ENCODE peak calls at places on chromosomes 13 and 19, in nine cellular contexts. U is NCI-H1092 treated with DMSO at 0.1 percent for 48 hours; R is SK-N-DZ; I is activated CD4-positive, alpha-beta memory T cell treated with anti-CD3 and anti-CD28 coated beads for 36 hours; X is CD4-positive, CD25-positive, alpha-beta regulatory T cell; O is germinal center; A is SW 1271; E is activated T-cell treated with anti-CD3 and anti-CD28 coated beads, Interleukin-2, amount 50 U/mL, for 72 hours; S is AG04450. N is an unnamed sample.

GRCh38 chr13:20401958-20402856 is 123.5 kb downstream of the CRYL1 start:
- DNase-seq in I (no peak), A (no peak), O (no peak), X (peak), E (no peak), R (no peak), U (no peak), S (no peak), N (peak)

GRCh38 chr13:74966814-74967213 is 515.2 kb downstream of the TBC1D4 start:
- DNase-seq in E (no peak), A (no peak), I (no peak), S (no peak), R (no peak), X (no peak), O (no peak), U (peak), N (no peak)

GRCh38 chr13:23579072-23579885 is 9.1 kb downstream of the TNFRSF19 start:
- DNase-seq in X (peak), O (peak), U (peak), A (peak), E (peak), S (peak), I (peak), R (peak), N (peak)

GRCh38 chr19:27647423-27647822 is 1565.5 kb downstream of the UQCRFS1 start:
- DNase-seq in S (no peak), I (no peak), O (no peak), X (no peak), E (no peak), A (no peak), U (no peak), R (no peak), N (no peak)

GRCh38 chr19:56290104-56290503 is 17.6 kb downstream of the EDDM13 start:
- DNase-seq in I (no peak), U (no peak), O (no peak), A (no peak), S (no peak), E (no peak), R (no peak), X (no peak), N (no peak)

GRCh38 chr13:89518289-89519077 is 1829.0 kb upstream of the MIR17HG start:
- DNase-seq in S (no peak), U (no peak), I (no peak), X (no peak), E (no peak), A (no peak), O (no peak), R (no peak), N (no peak)

GRCh38 chr19:55283548-55284393 is at the start of gene BRSK1:
- DNase-seq in X (peak), E (peak), S (no peak), I (peak), R (peak), A (no peak), O (no peak), U (peak), N (no peak)

GRCh38 chr19:33876192-33876591 is 79.5 kb downstream of the KCTD15 start:
- DNase-seq in X (no peak), I (no peak), A (no peak), E (no peak), R (no peak), O (no peak), U (no peak), S (no peak), N (no peak)

GRCh38 chr19:5293607-5294089 is 47.0 kb downstream of the PTPRS start:
- DNase-seq in U (peak), X (no peak), S (no peak), R (peak), A (no peak), O (peak), I (peak), E (no peak), N (no peak)

GRCh38 chr19:6378036-6378435 is 2.3 kb upstream of the PSPN start:
- DNase-seq in S (peak), X (no peak), O (no peak), E (no peak), U (no peak), R (no peak), A (no peak), I (no peak), N (peak)

GRCh38 chr19:8453616-8454015 is 8.8 kb downstream of the HNRNPM start:
- DNase-seq in S (no peak), I (no peak), O (no peak), E (no peak), U (no peak), R (no peak), A (no peak), X (no peak), N (no peak)

GRCh38 chr13:41085961-41086360 is 24.7 kb downstream of the WBP4 start:
- DNase-seq in I (no peak), E (no peak), O (no peak), S (no peak), R (no peak), U (no peak), A (no peak), X (peak), N (no peak)

GRCh38 chr13:29483211-29483610 is 112.3 kb downstream of the SLC7A1 start:
- DNase-seq in S (no peak), E (no peak), X (no peak), O (no peak), R (no peak), A (no peak), I (no peak), U (no peak), N (no peak)

GRCh38 chr13:44447783-44448182 is 74.2 kb downstream of the SERP2 start:
- DNase-seq in X (no peak), U (no peak), R (no peak), A (no peak), I (no peak), E (no peak), O (no peak), S (no peak), N (no peak)

GRCh38 chr19:55247621-55248099 is 11.2 kb downstream of the PPP6R1 start:
- DNase-seq in I (no peak), E (no peak), R (no peak), X (no peak), O (no peak), A (no peak), U (no peak), S (no peak), N (no peak)

GRCh38 chr13:106573855-106574254 is 5.9 kb upstream of the ARGLU1 start:
- DNase-seq in R (no peak), S (no peak), I (no peak), U (no peak), A (no peak), E (no peak), O (no peak), X (no peak), N (no peak)

GRCh38 chr19:52735734-52736133 is 890 bp upstream of the ZNF611 start:
- DNase-seq in U (no peak), R (peak), I (peak), O (no peak), S (no peak), A (no peak), E (peak), X (peak), N (no peak)

GRCh38 chr13:50969691-50970090 is 60.1 kb downstream of the RNASEH2B start:
- DNase-seq in O (no peak), A (no peak), X (peak), E (no peak), R (peak), U (no peak), S (no peak), I (no peak), N (no peak)

N was measured in retinal pigment epithelial cell.